ENCODE peak calls at places on chromosomes 16 and 17, in ten cellular contexts. One of them, this sample, is unnamed.

GRCh38 chr17:57294629-57295501 is 38.5 kb downstream of the MSI2 start:
- DNase-seq in dorsolateral prefrontal cortex: no peak
- DNase-seq in left ventricle myocardium superior: peak
- DNase-seq in NCI-H1417: peak
- DNase-seq in pulmonary artery endothelial cell: no peak
- DNase-seq in osteoblast: no peak
- DNase-seq in GM03348: no peak
- DNase-seq in HT1080: peak
- DNase-seq in activated effector memory CD4-positive, alpha-beta T cell treated with Interleukin-2 at 50 U/mL for 16 hours: no peak
- DNase-seq in C1 segment of cervical spinal cord: no peak
- DNase-seq in this sample: no peak

GRCh38 chr17:81298991-81299733 is 4.1 kb upstream of the SLC38A10 start:
- DNase-seq in GM03348: no peak
- DNase-seq in pulmonary artery endothelial cell: no peak
- DNase-seq in activated effector memory CD4-positive, alpha-beta T cell treated with Interleukin-2 at 50 U/mL for 16 hours: no peak
- DNase-seq in osteoblast: no peak
- DNase-seq in left ventricle myocardium superior: no peak
- DNase-seq in C1 segment of cervical spinal cord: no peak
- DNase-seq in HT1080: no peak
- DNase-seq in NCI-H1417: no peak
- DNase-seq in dorsolateral prefrontal cortex: no peak
- DNase-seq in this sample: no peak

GRCh38 chr17:30332057-30332542 is 1.8 kb downstream of the TMIGD1 start:
- DNase-seq in activated effector memory CD4-positive, alpha-beta T cell treated with Interleukin-2 at 50 U/mL for 16 hours: peak
- DNase-seq in GM03348: peak
- DNase-seq in HT1080: peak
- DNase-seq in C1 segment of cervical spinal cord: no peak
- DNase-seq in osteoblast: peak
- DNase-seq in left ventricle myocardium superior: no peak
- DNase-seq in NCI-H1417: no peak
- DNase-seq in pulmonary artery endothelial cell: no peak
- DNase-seq in dorsolateral prefrontal cortex: no peak
- DNase-seq in this sample: no peak

GRCh38 chr16:75062135-75062943 is 54.2 kb downstream of the LDHD start:
- DNase-seq in C1 segment of cervical spinal cord: no peak
- DNase-seq in HT1080: no peak
- DNase-seq in osteoblast: no peak
- DNase-seq in dorsolateral prefrontal cortex: no peak
- DNase-seq in GM03348: no peak
- DNase-seq in pulmonary artery endothelial cell: no peak
- DNase-seq in NCI-H1417: no peak
- DNase-seq in activated effector memory CD4-positive, alpha-beta T cell treated with Interleukin-2 at 50 U/mL for 16 hours: no peak
- DNase-seq in left ventricle myocardium superior: peak
- DNase-seq in this sample: no peak

GRCh38 chr17:30336369-30337171 is 2.7 kb upstream of the TMIGD1 start:
- DNase-seq in C1 segment of cervical spinal cord: no peak
- DNase-seq in GM03348: peak
- DNase-seq in osteoblast: peak
- DNase-seq in pulmonary artery endothelial cell: no peak
- DNase-seq in left ventricle myocardium superior: no peak
- DNase-seq in activated effector memory CD4-positive, alpha-beta T cell treated with Interleukin-2 at 50 U/mL for 16 hours: peak
- DNase-seq in NCI-H1417: peak
- DNase-seq in dorsolateral prefrontal cortex: no peak
- DNase-seq in HT1080: peak
- DNase-seq in this sample: no peak

GRCh38 chr17:28714281-28714680 is 2.6 kb upstream of the PROCA1 start:
- DNase-seq in C1 segment of cervical spinal cord: no peak
- DNase-seq in GM03348: no peak
- DNase-seq in pulmonary artery endothelial cell: no peak
- DNase-seq in dorsolateral prefrontal cortex: no peak
- DNase-seq in activated effector memory CD4-positive, alpha-beta T cell treated with Interleukin-2 at 50 U/mL for 16 hours: no peak
- DNase-seq in osteoblast: peak
- DNase-seq in NCI-H1417: no peak
- DNase-seq in HT1080: no peak
- DNase-seq in left ventricle myocardium superior: no peak
- DNase-seq in this sample: no peak

GRCh38 chr17:48961516-48962233 is 6.7 kb downstream of the GIP start:
- DNase-seq in NCI-H1417: no peak
- DNase-seq in osteoblast: peak
- DNase-seq in dorsolateral prefrontal cortex: no peak
- DNase-seq in HT1080: peak
- DNase-seq in pulmonary artery endothelial cell: no peak
- DNase-seq in left ventricle myocardium superior: no peak
- DNase-seq in activated effector memory CD4-positive, alpha-beta T cell treated with Interleukin-2 at 50 U/mL for 16 hours: no peak
- DNase-seq in C1 segment of cervical spinal cord: no peak
- DNase-seq in GM03348: peak
- DNase-seq in this sample: no peak

GRCh38 chr17:67500261-67500660 is 123.2 kb downstream of the PITPNC1 start:
- DNase-seq in GM03348: no peak
- DNase-seq in left ventricle myocardium superior: no peak
- DNase-seq in dorsolateral prefrontal cortex: no peak
- DNase-seq in osteoblast: no peak
- DNase-seq in activated effector memory CD4-positive, alpha-beta T cell treated with Interleukin-2 at 50 U/mL for 16 hours: no peak
- DNase-seq in HT1080: no peak
- DNase-seq in pulmonary artery endothelial cell: no peak
- DNase-seq in NCI-H1417: no peak
- DNase-seq in C1 segment of cervical spinal cord: no peak
- DNase-seq in this sample: no peak

GRCh38 chr17:17774009-17774881 is 62.5 kb downstream of the SREBF1 start:
- DNase-seq in NCI-H1417: no peak
- DNase-seq in pulmonary artery endothelial cell: no peak
- DNase-seq in HT1080: peak
- DNase-seq in left ventricle myocardium superior: peak
- DNase-seq in osteoblast: no peak
- DNase-seq in dorsolateral prefrontal cortex: no peak
- DNase-seq in C1 segment of cervical spinal cord: no peak
- DNase-seq in activated effector memory CD4-positive, alpha-beta T cell treated with Interleukin-2 at 50 U/mL for 16 hours: no peak
- DNase-seq in GM03348: no peak
- DNase-seq in this sample: no peak

This sample was measured in thoracic aorta.